ENCODE peak calls at places on chromosomes 16 and 17, in seven cellular contexts. T is EH, P is A172, I is Peyer's patch, D is foreskin fibroblast, G is endothelial cell, Q is ACHN. W is an unnamed sample.

GRCh38 chr17:74137416-74137815 is 66.1 kb upstream of the RPL38 start:
- DNase-seq in P (no peak), D (no peak), T (no peak), I (no peak), G (no peak), Q (no peak), W (no peak)

GRCh38 chr16:31695667-31696066 is 168.0 kb downstream of the AHSP start:
- DNase-seq in G (no peak), D (no peak), P (no peak), T (no peak), I (no peak), Q (no peak), W (no peak)

GRCh38 chr16:84827131-84827574 is 7.4 kb downstream of the CRISPLD2 start:
- DNase-seq in Q (no peak), T (peak), P (no peak), I (no peak), G (no peak), D (peak), W (no peak)

GRCh38 chr16:1288813-1289479 is 20.5 kb upstream of the UBE2I start:
- DNase-seq in D (no peak), Q (no peak), I (no peak), G (no peak), P (no peak), T (no peak), W (no peak)

GRCh38 chr17:43090022-43090421 is 35.1 kb downstream of the BRCA1 start:
- DNase-seq in D (no peak), I (no peak), P (no peak), T (no peak), Q (no peak), G (no peak), W (no peak)

GRCh38 chr16:15498427-15499175 is 64.2 kb downstream of the BMERB1 start:
- DNase-seq in T (peak), D (peak), P (no peak), G (no peak), I (no peak), Q (no peak), W (no peak)

GRCh38 chr16:84836967-84837366 is 17.2 kb downstream of the CRISPLD2 start:
- DNase-seq in I (no peak), G (no peak), Q (no peak), P (no peak), T (no peak), D (no peak), W (no peak)

GRCh38 chr17:76076765-76077581 is 2.0 kb upstream of the ZACN start:
- DNase-seq in P (no peak), D (peak), T (no peak), Q (no peak), G (no peak), I (no peak), W (no peak)

GRCh38 chr17:7120123-7120522 is 5.5 kb upstream of the ASGR2 start:
- DNase-seq in G (no peak), Q (no peak), T (no peak), P (no peak), D (no peak), I (no peak), W (no peak)

GRCh38 chr17:42673885-42674754 is 2.7 kb downstream of the PLEKHH3 start:
- DNase-seq in I (no peak), G (peak), D (peak), T (peak), P (peak), Q (peak), W (no peak)

GRCh38 chr16:24736758-24737157 is 7.3 kb downstream of the TNRC6A start:
- DNase-seq in Q (no peak), T (no peak), D (no peak), G (no peak), I (no peak), P (no peak), W (no peak)

GRCh38 chr17:31390426-31390747 is 1.1 kb upstream of the RAB11FIP4 start:
- DNase-seq in G (no peak), Q (no peak), P (no peak), D (no peak), T (no peak), I (no peak), W (no peak)

GRCh38 chr17:19270347-19270950 is 33.3 kb downstream of the EPN2 start:
- DNase-seq in D (no peak), I (no peak), G (peak), Q (no peak), P (no peak), T (no peak), W (no peak)

GRCh38 chr16:69513180-69513966 is 52.4 kb upstream of the NFAT5 start:
- DNase-seq in Q (peak), P (peak), G (no peak), D (peak), T (peak), I (no peak), W (no peak)

GRCh38 chr17:80862341-80862969 is 129.2 kb upstream of the CHMP6 start:
- DNase-seq in I (peak), G (no peak), D (no peak), P (no peak), T (no peak), Q (no peak), W (no peak)

GRCh38 chr16:19967963-19968362 is 83.3 kb upstream of the GPRC5B start:
- DNase-seq in T (no peak), P (no peak), G (no peak), Q (no peak), I (no peak), D (no peak), W (no peak)

GRCh38 chr16:52069866-52070265 is 477.1 kb downstream of the TOX3 start:
- DNase-seq in D (no peak), G (peak), Q (peak), I (no peak), P (peak), T (peak), W (peak)

GRCh38 chr17:60231234-60231633 is 81.5 kb downstream of the CA4 start:
- DNase-seq in I (no peak), T (peak), P (peak), Q (peak), D (peak), G (no peak), W (no peak)

GRCh38 chr17:70378005-70378404 is 208.7 kb downstream of the KCNJ2 start:
- DNase-seq in D (no peak), I (no peak), P (no peak), Q (no peak), G (no peak), T (no peak), W (no peak)

GRCh38 chr16:6977906-6978305 is 354.7 kb upstream of the RBFOX1 start:
- DNase-seq in G (no peak), D (no peak), Q (no peak), I (no peak), T (no peak), P (no peak), W (no peak)

GRCh38 chr17:56598471-56598870 is 5.0 kb downstream of the NOG start:
- DNase-seq in P (peak), D (peak), I (no peak), Q (peak), G (no peak), T (peak), W (no peak)

GRCh38 chr17:2380225-2380922 is 20.5 kb downstream of the MNT start:
- DNase-seq in G (no peak), I (no peak), P (no peak), T (peak), Q (no peak), D (peak), W (no peak)

GRCh38 chr17:8649157-8650118 is 18.9 kb upstream of the MYH10 start:
- DNase-seq in G (no peak), D (peak), P (no peak), I (no peak), T (peak), Q (no peak), W (no peak)

GRCh38 chr17:4175921-4176802 is 33.2 kb downstream of the CYB5D2 start:
- DNase-seq in I (no peak), T (peak), P (no peak), G (no peak), D (peak), Q (no peak), W (no peak)

GRCh38 chr16:65494080-65494479 is 372.2 kb upstream of the CDH11 start:
- DNase-seq in D (no peak), I (no peak), P (no peak), T (no peak), Q (no peak), G (no peak), W (no peak)

GRCh38 chr16:75087040-75087979 is 29.3 kb downstream of the LDHD start:
- DNase-seq in P (peak), Q (no peak), D (peak), I (no peak), T (peak), G (peak), W (no peak)

GRCh38 chr17:12507046-12507445 is 158.6 kb upstream of the MYOCD start:
- DNase-seq in G (no peak), Q (no peak), T (no peak), D (no peak), P (no peak), I (no peak), W (no peak)

W was measured in neuronal stem cell.